ENCODE peak calls at places on chromosomes 1 and 21, in five cellular contexts. A is MM.1S, I is OCI-LY7, X is GM23338, U is Karpas-422. K is an unnamed sample.

GRCh38 chr1:161115132-161115711 is 2.6 kb downstream of the PFDN2 start:
- DNase-seq in I (no peak), A (no peak), X (no peak), U (no peak), K (peak; percentile 99)

GRCh38 chr1:178323067-178323466 is 173.7 kb downstream of the CLEC20A start:
- DNase-seq in U (no peak), X (no peak), A (no peak), I (no peak), K (peak; percentile 65)

GRCh38 chr1:19257178-19257914 is 5.7 kb downstream of the MRTO4 start:
- DNase-seq in U (no peak), A (no peak), X (no peak), I (no peak), K (no peak)

GRCh38 chr1:203463469-203464062 is 12.0 kb upstream of the PRELP start:
- DNase-seq in I (peak; percentile 35), X (peak; percentile 34), U (no peak), A (no peak), K (peak; percentile 10)

GRCh38 chr1:115089443-115090340 is at the start of gene TSPAN2:
- DNase-seq in X (peak; percentile 98), U (no peak), A (no peak), I (peak; percentile 26), K (peak; percentile 61)

GRCh38 chr1:111813440-111814304 is 58.0 kb downstream of the DDX20 start:
- DNase-seq in U (peak; percentile 62), I (peak; percentile 32), A (no peak), X (peak; percentile 21), K (peak; percentile 6)

GRCh38 chr21:34235514-34235913 is 128.3 kb upstream of the KCNE2 start:
- DNase-seq in X (no peak), I (no peak), U (no peak), A (no peak), K (no peak)

GRCh38 chr1:92356956-92357355 is 58.1 kb downstream of the RPAP2 start:
- DNase-seq in I (no peak), U (no peak), A (no peak), X (no peak), K (peak; percentile 42)

GRCh38 chr21:37936010-37936785 is 19.9 kb upstream of the KCNJ6 start:
- DNase-seq in X (no peak), U (no peak), A (no peak), I (no peak), K (peak; percentile 65)

GRCh38 chr1:200351826-200352549 is 57.8 kb downstream of the ZNF281 start:
- DNase-seq in X (no peak), I (peak; percentile 16), U (peak; percentile 42), A (peak; percentile 83), K (no peak)

GRCh38 chr1:62381831-62382505 is 54.9 kb upstream of the USP1 start:
- DNase-seq in X (no peak), A (no peak), U (no peak), I (no peak), K (no peak)

GRCh38 chr1:234397732-234398131 is 24.5 kb downstream of the COA6 start:
- DNase-seq in X (no peak), I (no peak), U (no peak), A (no peak), K (no peak)

GRCh38 chr1:59163268-59164092 is 133.4 kb upstream of the FGGY start:
- DNase-seq in I (no peak), X (no peak), A (no peak), U (no peak), K (no peak)

GRCh38 chr1:216210081-216210480 is 213.2 kb downstream of the USH2A start:
- DNase-seq in A (no peak), X (no peak), U (no peak), I (no peak), K (peak; percentile 37)

GRCh38 chr1:101257500-101258325 is 20.9 kb downstream of the S1PR1 start:
- DNase-seq in A (peak; percentile 21), X (no peak), U (no peak), I (no peak), K (peak; percentile 49)

GRCh38 chr1:154760469-154760933 is 109.6 kb downstream of the KCNN3 start:
- DNase-seq in A (no peak), X (peak; percentile 84), U (no peak), I (peak; percentile 14), K (peak; percentile 56)

GRCh38 chr1:47894718-47895393 is 102.3 kb downstream of the TRABD2B start:
- DNase-seq in A (no peak), I (no peak), U (no peak), X (peak; percentile 55), K (peak; percentile 96)

GRCh38 chr1:29396438-29397255 is 160.3 kb downstream of the PTPRU start:
- DNase-seq in U (no peak), A (no peak), I (no peak), X (peak; percentile 40), K (peak; percentile 19)

GRCh38 chr1:22257286-22258275 is 114.7 kb upstream of the WNT4 start:
- DNase-seq in I (no peak), X (no peak), A (no peak), U (no peak), K (peak; percentile 50)

GRCh38 chr1:1344672-1345361 is 4.4 kb downstream of the DVL1 start:
- DNase-seq in U (peak; percentile 71), X (no peak), I (no peak), A (no peak), K (peak; percentile 100)

GRCh38 chr1:31306278-31306677 is 9.4 kb downstream of the ZCCHC17 start:
- DNase-seq in U (no peak), A (no peak), I (no peak), X (no peak), K (peak; percentile 78)

GRCh38 chr1:162904579-162904978 is 43.6 kb upstream of the CCDC190 start:
- DNase-seq in U (no peak), X (no peak), A (no peak), I (no peak), K (no peak)

GRCh38 chr21:28427356-28428022 is 565.2 kb downstream of the LTN1 start:
- DNase-seq in U (no peak), X (no peak), A (no peak), I (no peak), K (peak; percentile 71)

DNA sequence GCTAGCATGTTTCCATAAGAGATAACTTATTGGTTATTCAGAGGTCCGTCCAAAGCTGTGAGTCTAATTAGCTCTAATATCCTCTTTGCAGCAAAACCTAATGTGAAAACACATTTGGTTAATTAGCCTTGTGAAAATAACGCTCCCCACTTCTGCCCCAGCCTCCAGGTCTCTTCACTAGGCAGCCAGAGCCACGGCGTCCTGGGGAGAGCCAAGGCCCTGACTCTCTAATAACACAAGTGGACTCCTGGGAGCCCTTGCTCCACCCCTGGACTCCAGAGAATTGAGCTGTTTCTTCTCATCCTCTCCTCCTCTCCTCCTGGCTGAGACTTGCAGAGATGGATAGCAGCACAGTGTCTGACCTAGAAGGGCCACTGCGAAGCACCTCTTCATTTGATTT is 78.8 kb downstream of the CCDC185 start:
- DNase-seq in X (no peak), A (no peak), I (no peak), U (no peak), K (no peak)
- H2AFZ ChIP-seq in X (no peak overlapping the region), A (no peak overlapping the region), I (no peak overlapping the region), U (no peak overlapping the region), K (no peak overlapping the region)

GRCh38 chr1:10497109-10497508 is 22.4 kb downstream of the PEX14 start:
- DNase-seq in I (no peak), A (no peak), X (no peak), U (no peak), K (no peak)

GRCh38 chr1:10495942-10496341 is 21.2 kb downstream of the PEX14 start:
- DNase-seq in X (no peak), U (no peak), A (no peak), I (no peak), K (no peak)

GRCh38 chr1:10495475-10495817 is 20.7 kb downstream of the PEX14 start:
- DNase-seq in X (no peak), A (no peak), U (no peak), I (no peak), K (no peak)

GRCh38 chr1:10494418-10494753 is 19.6 kb downstream of the PEX14 start:
- DNase-seq in X (no peak), A (no peak), I (no peak), U (peak; percentile 47), K (no peak)

DNA sequence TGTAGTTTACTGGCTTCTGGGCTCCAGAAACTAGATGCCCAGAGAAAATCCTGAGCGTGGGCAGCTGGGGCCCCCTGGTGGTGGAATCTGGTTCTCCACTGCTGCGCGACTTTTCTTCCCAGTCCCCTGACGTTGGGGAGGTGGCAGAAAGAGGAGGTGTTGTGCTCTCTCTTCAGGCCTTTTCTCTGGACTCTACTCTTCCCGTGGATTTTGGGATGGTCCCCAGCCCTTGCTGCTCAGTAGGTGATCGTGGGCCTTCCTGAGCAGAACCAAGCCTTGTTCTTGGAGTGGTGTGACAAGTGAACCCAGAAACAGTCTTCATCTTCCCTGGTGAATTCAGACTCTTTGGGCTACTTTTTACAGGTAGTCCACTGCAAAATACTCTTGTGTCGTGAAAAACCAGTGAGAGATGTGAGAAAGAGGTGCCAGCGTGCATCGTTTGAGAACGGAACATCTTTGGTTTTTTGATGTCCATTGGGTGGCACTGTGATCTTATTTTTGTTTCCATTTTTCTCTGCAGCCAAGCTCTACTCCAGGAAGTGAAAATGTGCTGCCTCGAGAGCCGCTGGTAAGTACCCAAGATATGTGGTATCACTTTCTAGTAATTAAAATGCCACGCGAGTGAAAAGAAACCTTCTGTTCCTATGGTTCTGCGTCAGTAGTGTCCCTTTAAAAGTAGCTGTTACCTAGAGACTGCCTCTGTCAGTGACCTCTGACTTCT is 20.2 kb downstream of the PEX14 start:
- DNase-seq in I (peak; percentile 77), X (peak; percentile 85), U (peak; percentile 92), A (peak; percentile 93), K (peak; percentile 75)
- H3K4me3 ChIP-seq in I (peak overlapping the region; percentile 46), X (no peak overlapping the region), U (peak overlapping the region; percentile 38), A (peak overlapping the region; percentile 54), K (no peak overlapping the region)

GRCh38 chr1:186476306-186477040 is 15.6 kb upstream of the PDC start:
- DNase-seq in A (no peak), I (no peak), U (no peak), X (no peak), K (no peak)
- H3K9me2 ChIP-seq in A (no peaks in the 10 kb centered on the region), I (no peaks in the 10 kb centered on the region), U (no peaks in the 10 kb centered on the region), X (no peaks in the 10 kb centered on the region), K (no peaks in the 10 kb centered on the region)

GRCh38 chr1:171501305-171502021 is 16.1 kb downstream of the PRRC2C start:
- DNase-seq in A (peak; percentile 24), X (no peak), U (peak; percentile 61), I (no peak), K (no peak)

GRCh38 chr1:171500803-171501202 is 15.5 kb downstream of the PRRC2C start:
- DNase-seq in A (no peak), I (no peak), X (no peak), U (no peak), K (no peak)

GRCh38 chr1:171495444-171495843 is 10.1 kb downstream of the PRRC2C start:
- DNase-seq in A (no peak), I (no peak), U (no peak), X (no peak), K (no peak)

GRCh38 chr1:171500304-171500703 is 15.0 kb downstream of the PRRC2C start:
- DNase-seq in X (no peak), U (no peak), A (no peak), I (no peak), K (no peak)
- H2AFZ ChIP-seq in X (no peak overlapping the region), U (no peak overlapping the region), A (no peak overlapping the region), I (no peak overlapping the region), K (no peak overlapping the region)

K was measured in PC-3.